ENCODE peak calls at places on chromosomes 16 and 17, in eight cellular contexts. U is left ventricle myocardium inferior; Q is effector memory CD4-positive, alpha-beta T cell; Z is PC-9; C is GM23248; V is naive thymus-derived CD4-positive, alpha-beta T cell; I is upper lobe of left lung; S is lung. J is an unnamed sample.

GRCh38 chr17:81083125-81083765 is 48.3 kb downstream of the BAIAP2 start:
- DNase-seq in U (no peak), Q (no peak), Z (no peak), C (no peak), V (no peak), I (no peak), S (peak; percentile 79), J (no peak)

GRCh38 chr17:80795737-80796136 is 195.9 kb upstream of the CHMP6 start:
- DNase-seq in U (peak; percentile 70), Q (no peak), Z (no peak), C (no peak), V (no peak), I (peak; percentile 81), S (peak; percentile 45), J (no peak)

GRCh38 chr17:76138234-76138895 is 2.7 kb downstream of the FOXJ1 start:
- DNase-seq in U (no peak), Q (no peak), Z (no peak), C (no peak), V (no peak), I (no peak), S (no peak), J (no peak)

GRCh38 chr17:80025796-80026195 is 9.9 kb downstream of the TBC1D16 start:
- DNase-seq in U (no peak), Q (no peak), Z (no peak), C (no peak), V (no peak), I (no peak), S (no peak), J (no peak)

GRCh38 chr17:2799653-2800052 is 3.4 kb downstream of the RAP1GAP2 start:
- DNase-seq in U (no peak), Q (no peak), Z (no peak), C (no peak), V (no peak), I (no peak), S (no peak), J (no peak)

GRCh38 chr17:40538019-40538935 is 27.0 kb downstream of the CCR7 start:
- DNase-seq in U (peak; percentile 79), Q (no peak), Z (no peak), C (peak; percentile 67), V (no peak), I (peak; percentile 86), S (peak; percentile 78), J (no peak)

GRCh38 chr17:77372444-77373297 is 231.9 kb downstream of the SEC14L1 start:
- DNase-seq in U (peak; percentile 91), Q (peak; percentile 44), Z (no peak), C (peak; percentile 80), V (peak; percentile 63), I (peak; percentile 96), S (peak; percentile 74), J (peak; percentile 77)

GRCh38 chr16:50259334-50260205 is 6.8 kb upstream of the ADCY7 start:
- DNase-seq in U (peak; percentile 73), Q (no peak), Z (no peak), C (peak; percentile 74), V (no peak), I (peak; percentile 54), S (no peak), J (no peak)

GRCh38 chr17:7113273-7114071 is 1.1 kb downstream of the ASGR2 start:
- DNase-seq in U (no peak), Q (no peak), Z (no peak), C (no peak), V (no peak), I (no peak), S (no peak), J (no peak)

DNA sequence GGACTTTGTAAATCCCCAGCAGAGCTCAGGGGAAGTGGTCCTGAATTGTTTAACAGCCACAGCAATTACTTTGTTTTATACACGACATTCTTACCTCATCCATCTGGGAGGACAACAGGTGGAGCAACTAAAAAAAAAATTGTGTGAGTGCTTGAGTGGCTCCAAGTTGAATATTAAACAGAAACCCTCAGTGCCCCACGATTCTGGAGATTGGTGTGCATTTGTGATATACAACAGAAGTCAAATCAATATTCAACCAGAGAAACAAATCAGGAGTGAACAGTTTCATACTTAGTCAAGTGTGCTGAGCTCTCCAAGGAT is 204.8 kb downstream of the HAPSTR1 start:
- DNase-seq in U (no peak), Q (no peak), Z (no peak), C (no peak), V (no peak), I (no peak), S (no peak), J (peak; percentile 58)
- H3K27ac ChIP-seq in U (no peak overlapping the region), Q (no peak overlapping the region), Z (no peak overlapping the region), C (no peak overlapping the region), V (no peak overlapping the region), I (no peak overlapping the region), S (no peak overlapping the region), J (no peak overlapping the region)

DNA sequence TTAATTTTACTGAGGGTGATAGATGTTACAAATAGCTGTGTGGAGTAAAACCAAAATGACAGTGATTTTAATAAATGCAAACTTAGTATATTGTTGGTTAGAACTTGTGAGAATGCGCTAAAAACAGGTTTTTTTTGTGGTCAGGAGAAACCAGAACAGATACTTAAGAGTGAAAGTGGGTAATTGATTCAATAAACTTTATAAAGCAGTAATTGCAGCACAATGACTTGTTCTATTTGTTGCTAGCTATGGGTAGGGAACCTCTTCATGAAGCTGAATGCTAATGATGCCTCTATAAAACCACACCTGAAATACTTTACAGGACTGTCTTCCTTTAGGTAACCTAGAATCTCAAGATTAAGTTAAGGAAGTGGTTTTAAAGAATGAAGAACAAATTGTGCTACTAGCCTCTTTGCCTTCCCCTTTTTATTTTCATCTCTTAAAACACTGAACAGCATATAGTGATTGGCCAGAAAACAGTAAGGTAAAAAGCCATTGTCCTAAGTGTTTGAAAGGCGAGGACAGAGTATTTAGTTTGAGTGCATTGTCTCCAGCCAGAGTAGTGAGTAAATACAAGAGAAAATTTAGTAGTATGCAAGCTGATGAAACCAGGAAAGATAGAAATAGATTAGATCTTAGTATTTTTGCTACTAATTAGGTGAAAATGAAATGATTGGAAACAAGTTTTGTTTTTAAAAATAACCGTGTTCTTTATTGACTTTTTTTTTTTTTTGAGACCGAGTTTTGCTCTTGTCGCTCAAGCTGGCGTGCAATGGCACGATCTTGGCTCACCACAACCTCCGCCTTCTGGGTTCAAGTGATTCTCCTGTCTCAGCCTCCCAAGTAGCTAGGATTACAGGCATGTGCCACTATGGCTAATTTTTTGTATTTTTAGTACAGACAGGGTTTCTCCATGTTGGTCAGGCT is 6.0 kb downstream of the GGNBP2 start:
- DNase-seq in U (no peak), Q (no peak), Z (no peak), C (no peak), V (peak; percentile 75), I (no peak), S (no peak), J (peak; percentile 64)
- H3K4me1 ChIP-seq in U (peaks cover 84% of the 10 kb centered on the region), Q (peaks cover 32% of the 10 kb centered on the region), Z (peaks cover 17% of the 10 kb centered on the region), C (peaks cover 24% of the 10 kb centered on the region), V (peaks cover 38% of the 10 kb centered on the region), I (peaks cover 65% of the 10 kb centered on the region), S (peaks cover 3% of the 10 kb centered on the region), J (no peaks in the 10 kb centered on the region)

GRCh38 chr17:14245002-14245401 is 8.3 kb upstream of the CDRT15 start:
- DNase-seq in U (no peak), Q (no peak), Z (no peak), C (no peak), V (no peak), I (no peak), S (no peak), J (no peak)
- H3K27ac ChIP-seq in U (no peak overlapping the region), Q (no peak overlapping the region), Z (no peak overlapping the region), C (no peak overlapping the region), V (no peak overlapping the region), I (no peak overlapping the region), S (no peak overlapping the region), J (no peak overlapping the region)

GRCh38 chr16:85644093-85644712 is 31.1 kb downstream of the GSE1 start:
- DNase-seq in U (no peak), Q (no peak), Z (no peak), C (no peak), V (no peak), I (peak; percentile 49), S (no peak), J (no peak)
- H3K4me1 ChIP-seq in U (peaks cover 51% of the 10 kb centered on the region), Q (peaks cover 4% of the 10 kb centered on the region), Z (peaks cover 36% of the 10 kb centered on the region), C (peaks cover 3% of the 10 kb centered on the region), V (no peaks in the 10 kb centered on the region), I (peaks cover 68% of the 10 kb centered on the region), S (peaks cover 21% of the 10 kb centered on the region), J (peaks cover 4% of the 10 kb centered on the region)

DNA sequence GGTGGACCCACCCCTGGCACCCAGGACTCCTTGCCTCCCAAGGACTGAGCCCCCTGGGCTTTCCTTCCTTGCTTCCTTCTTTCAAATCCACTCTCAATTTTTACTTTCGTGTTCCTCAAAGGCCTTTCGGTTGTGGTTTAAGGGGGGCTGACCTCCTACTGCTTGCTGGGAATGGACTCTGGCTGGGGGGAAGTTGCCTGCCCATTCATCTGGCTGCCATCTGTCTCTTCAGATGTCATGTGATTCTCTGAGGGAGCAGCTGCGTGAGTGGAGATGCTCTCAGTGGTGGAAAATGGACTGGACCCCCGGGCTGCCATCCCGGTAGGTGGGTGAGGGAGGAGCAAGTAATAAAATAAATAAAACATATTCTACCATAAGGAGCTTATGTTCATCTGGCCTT is 93.8 kb upstream of the RPRML start:
- DNase-seq in U (no peak), Q (no peak), Z (no peak), C (no peak), V (no peak), I (no peak), S (no peak), J (no peak)
- H3K27ac ChIP-seq in U (no peak overlapping the region), Q (no peak overlapping the region), Z (no peak overlapping the region), C (no peak overlapping the region), V (no peak overlapping the region), I (no peak overlapping the region), S (no peak overlapping the region), J (no peak overlapping the region)

GRCh38 chr17:62713096-62713870 is 85.8 kb downstream of the MRC2 start:
- DNase-seq in U (no peak), Q (no peak), Z (no peak), C (no peak), V (no peak), I (no peak), S (no peak), J (no peak)

GRCh38 chr17:62715882-62716390 is 88.5 kb downstream of the MRC2 start:
- DNase-seq in U (no peak), Q (no peak), Z (no peak), C (no peak), V (no peak), I (peak; percentile 22), S (no peak), J (no peak)

GRCh38 chr17:62712011-62712615 is 84.6 kb downstream of the MRC2 start:
- DNase-seq in U (no peak), Q (no peak), Z (no peak), C (no peak), V (no peak), I (no peak), S (no peak), J (no peak)

GRCh38 chr17:62716834-62717588 is 89.5 kb downstream of the MRC2 start:
- DNase-seq in U (no peak), Q (no peak), Z (peak; percentile 21), C (no peak), V (no peak), I (peak; percentile 77), S (no peak), J (no peak)

GRCh38 chr17:62714016-62714777 is 86.7 kb downstream of the MRC2 start:
- DNase-seq in U (no peak), Q (no peak), Z (no peak), C (peak; percentile 78), V (no peak), I (no peak), S (no peak), J (no peak)
- H3K4me1 ChIP-seq in U (no peaks in the 10 kb centered on the region), Q (no peaks in the 10 kb centered on the region), Z (peaks cover 13% of the 10 kb centered on the region), C (peaks cover 29% of the 10 kb centered on the region), V (no peaks in the 10 kb centered on the region), I (no peaks in the 10 kb centered on the region), S (peaks cover 2% of the 10 kb centered on the region), J (no peaks in the 10 kb centered on the region)

J was measured in small intestine.